ENCODE peak calls at places on chromosome 5, in four cellular contexts. One of them, this sample, is unnamed.
A peak's percentile ranks its signal among the peaks of the same experiment; 100 is the strongest.

GRCh38 chr5:75167345-75167744 is 69.3 kb downstream of the ANKRD31 start:
- DNase-seq in CD8-positive, alpha-beta T cell: no peak
- DNase-seq in heart left ventricle: no peak
- DNase-seq in right lobe of liver: no peak
- DNase-seq in this sample: no peak

GRCh38 chr5:1565737-1566734 is 42.3 kb upstream of the LPCAT1 start:
- DNase-seq in CD8-positive, alpha-beta T cell: no peak
- DNase-seq in heart left ventricle: no peak
- DNase-seq in right lobe of liver: peak; percentile 45
- DNase-seq in this sample: no peak

GRCh38 chr5:136242136-136242535 is 49.2 kb upstream of the SMIM32 start:
- DNase-seq in right lobe of liver: no peak
- DNase-seq in CD8-positive, alpha-beta T cell: no peak
- DNase-seq in heart left ventricle: no peak
- DNase-seq in this sample: no peak

GRCh38 chr5:138186002-138186447 is 7.1 kb downstream of the KIF20A start:
- DNase-seq in CD8-positive, alpha-beta T cell: no peak
- DNase-seq in heart left ventricle: no peak
- DNase-seq in right lobe of liver: no peak
- DNase-seq in this sample: no peak

GRCh38 chr5:173581408-173582197 is 34.8 kb downstream of the BOD1 start:
- DNase-seq in CD8-positive, alpha-beta T cell: peak; percentile 24
- DNase-seq in heart left ventricle: no peak
- DNase-seq in right lobe of liver: no peak
- DNase-seq in this sample: no peak

GRCh38 chr5:763998-764781 is 20.3 kb downstream of the ZDHHC11B start:
- DNase-seq in CD8-positive, alpha-beta T cell: no peak
- DNase-seq in heart left ventricle: peak; percentile 24
- DNase-seq in right lobe of liver: peak; percentile 43
- DNase-seq in this sample: no peak

GRCh38 chr5:151286246-151286645 is 17.3 kb downstream of the SLC36A3 start:
- DNase-seq in right lobe of liver: no peak
- DNase-seq in CD8-positive, alpha-beta T cell: no peak
- DNase-seq in heart left ventricle: no peak
- DNase-seq in this sample: no peak

GRCh38 chr5:66675369-66675768 is 79.2 kb downstream of the MAST4 start:
- DNase-seq in CD8-positive, alpha-beta T cell: no peak
- DNase-seq in right lobe of liver: no peak
- DNase-seq in heart left ventricle: no peak
- DNase-seq in this sample: no peak

GRCh38 chr5:138339086-138339456 is 1.0 kb downstream of the FAM53C start:
- DNase-seq in right lobe of liver: no peak
- DNase-seq in CD8-positive, alpha-beta T cell: no peak
- DNase-seq in heart left ventricle: no peak
- DNase-seq in this sample: no peak

GRCh38 chr5:59103303-59103702 is 520.4 kb downstream of the RAB3C start:
- DNase-seq in CD8-positive, alpha-beta T cell: no peak
- DNase-seq in heart left ventricle: no peak
- DNase-seq in right lobe of liver: no peak
- DNase-seq in this sample: no peak

GRCh38 chr5:43601454-43602260 is 1.3 kb upstream of the NNT start:
- DNase-seq in heart left ventricle: no peak
- DNase-seq in right lobe of liver: no peak
- DNase-seq in CD8-positive, alpha-beta T cell: no peak
- DNase-seq in this sample: no peak

GRCh38 chr5:53790026-53790425 is 229.6 kb downstream of the NDUFS4 start:
- DNase-seq in heart left ventricle: no peak
- DNase-seq in CD8-positive, alpha-beta T cell: no peak
- DNase-seq in right lobe of liver: no peak
- DNase-seq in this sample: no peak

GRCh38 chr5:7886849-7887460 is 18.0 kb downstream of the MTRR start:
- DNase-seq in heart left ventricle: no peak
- DNase-seq in right lobe of liver: no peak
- DNase-seq in CD8-positive, alpha-beta T cell: no peak
- DNase-seq in this sample: no peak

GRCh38 chr5:135714126-135714894 is 120.2 kb upstream of the SLC25A48 start:
- DNase-seq in heart left ventricle: no peak
- DNase-seq in CD8-positive, alpha-beta T cell: no peak
- DNase-seq in right lobe of liver: no peak
- DNase-seq in this sample: no peak

GRCh38 chr5:40622463-40623252 is 57.1 kb upstream of the PTGER4 start:
- DNase-seq in heart left ventricle: no peak
- DNase-seq in right lobe of liver: no peak
- DNase-seq in CD8-positive, alpha-beta T cell: no peak
- DNase-seq in this sample: no peak

GRCh38 chr5:69517763-69518212 is 25.2 kb downstream of the OCLN start:
- DNase-seq in CD8-positive, alpha-beta T cell: no peak
- DNase-seq in right lobe of liver: no peak
- DNase-seq in heart left ventricle: no peak
- DNase-seq in this sample: no peak

GRCh38 chr5:137734962-137735530 is 843 bp downstream of the KLHL3 start:
- DNase-seq in right lobe of liver: peak; percentile 51
- DNase-seq in CD8-positive, alpha-beta T cell: no peak
- DNase-seq in heart left ventricle: peak; percentile 38
- DNase-seq in this sample: peak; percentile 55

GRCh38 chr5:161471551-161471950 is 75.0 kb downstream of the GABRB2 start:
- DNase-seq in right lobe of liver: no peak
- DNase-seq in heart left ventricle: no peak
- DNase-seq in CD8-positive, alpha-beta T cell: no peak
- DNase-seq in this sample: no peak

GRCh38 chr5:40983781-40984180 is 74.5 kb downstream of the C7 start:
- DNase-seq in CD8-positive, alpha-beta T cell: no peak
- DNase-seq in heart left ventricle: no peak
- DNase-seq in right lobe of liver: no peak
- DNase-seq in this sample: no peak

GRCh38 chr5:72842816-72843215 is 26.4 kb downstream of the TNPO1 start:
- DNase-seq in heart left ventricle: no peak
- DNase-seq in right lobe of liver: no peak
- DNase-seq in CD8-positive, alpha-beta T cell: no peak
- DNase-seq in this sample: no peak

GRCh38 chr5:94618029-94618492 is 343 bp downstream of the KIAA0825 start:
- DNase-seq in right lobe of liver: peak; percentile 73
- DNase-seq in CD8-positive, alpha-beta T cell: no peak
- DNase-seq in heart left ventricle: peak; percentile 66
- DNase-seq in this sample: peak; percentile 45

GRCh38 chr5:77921369-77921768 is 145.2 kb upstream of the TBCA start:
- DNase-seq in right lobe of liver: no peak
- DNase-seq in heart left ventricle: no peak
- DNase-seq in CD8-positive, alpha-beta T cell: no peak
- DNase-seq in this sample: no peak

GRCh38 chr5:125696762-125697161 is 726.4 kb upstream of the GRAMD2B start:
- DNase-seq in CD8-positive, alpha-beta T cell: no peak
- DNase-seq in heart left ventricle: no peak
- DNase-seq in right lobe of liver: no peak
- DNase-seq in this sample: no peak

GRCh38 chr5:125703616-125704015 is 719.6 kb upstream of the GRAMD2B start:
- DNase-seq in CD8-positive, alpha-beta T cell: no peak
- DNase-seq in heart left ventricle: no peak
- DNase-seq in right lobe of liver: no peak
- DNase-seq in this sample: no peak

GRCh38 chr5:125699860-125700259 is 723.3 kb upstream of the GRAMD2B start:
- DNase-seq in heart left ventricle: no peak
- DNase-seq in CD8-positive, alpha-beta T cell: no peak
- DNase-seq in right lobe of liver: no peak
- DNase-seq in this sample: no peak

GRCh38 chr5:125698420-125698819 is 724.8 kb upstream of the GRAMD2B start:
- DNase-seq in right lobe of liver: no peak
- DNase-seq in heart left ventricle: no peak
- DNase-seq in CD8-positive, alpha-beta T cell: no peak
- DNase-seq in this sample: no peak

DNA sequence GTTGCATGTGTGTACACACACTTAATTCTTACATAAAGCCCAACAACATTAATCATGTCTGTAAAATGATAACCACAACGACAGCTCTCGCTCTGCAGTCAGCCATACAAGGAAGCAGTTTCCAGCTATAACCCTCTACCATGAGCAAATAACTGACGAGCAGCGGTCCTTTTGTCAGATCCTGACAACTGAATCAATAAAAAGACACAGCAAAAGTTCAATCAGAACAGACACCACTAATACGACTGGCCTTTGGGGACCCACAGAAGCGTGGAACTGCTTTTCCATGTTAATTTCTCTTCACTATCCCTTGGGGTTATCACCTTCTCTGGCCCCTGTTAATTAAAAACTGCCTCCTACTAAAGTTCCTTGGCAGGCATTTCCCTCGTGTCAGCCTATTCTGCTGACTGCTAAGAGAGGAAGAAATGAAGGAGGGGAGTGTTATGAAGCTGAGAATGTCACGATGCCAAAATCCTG is 722.8 kb upstream of the GRAMD2B start:
- DNase-seq in CD8-positive, alpha-beta T cell: no peak
- DNase-seq in heart left ventricle: no peak
- DNase-seq in right lobe of liver: no peak
- DNase-seq in this sample: no peak
- H3K27ac ChIP-seq in CD8-positive, alpha-beta T cell: no peak overlapping the region
- H3K27ac ChIP-seq in heart left ventricle: no peak overlapping the region
- H3K27ac ChIP-seq in right lobe of liver: no peak overlapping the region
- H3K27ac ChIP-seq in this sample: no peak overlapping the region

DNA sequence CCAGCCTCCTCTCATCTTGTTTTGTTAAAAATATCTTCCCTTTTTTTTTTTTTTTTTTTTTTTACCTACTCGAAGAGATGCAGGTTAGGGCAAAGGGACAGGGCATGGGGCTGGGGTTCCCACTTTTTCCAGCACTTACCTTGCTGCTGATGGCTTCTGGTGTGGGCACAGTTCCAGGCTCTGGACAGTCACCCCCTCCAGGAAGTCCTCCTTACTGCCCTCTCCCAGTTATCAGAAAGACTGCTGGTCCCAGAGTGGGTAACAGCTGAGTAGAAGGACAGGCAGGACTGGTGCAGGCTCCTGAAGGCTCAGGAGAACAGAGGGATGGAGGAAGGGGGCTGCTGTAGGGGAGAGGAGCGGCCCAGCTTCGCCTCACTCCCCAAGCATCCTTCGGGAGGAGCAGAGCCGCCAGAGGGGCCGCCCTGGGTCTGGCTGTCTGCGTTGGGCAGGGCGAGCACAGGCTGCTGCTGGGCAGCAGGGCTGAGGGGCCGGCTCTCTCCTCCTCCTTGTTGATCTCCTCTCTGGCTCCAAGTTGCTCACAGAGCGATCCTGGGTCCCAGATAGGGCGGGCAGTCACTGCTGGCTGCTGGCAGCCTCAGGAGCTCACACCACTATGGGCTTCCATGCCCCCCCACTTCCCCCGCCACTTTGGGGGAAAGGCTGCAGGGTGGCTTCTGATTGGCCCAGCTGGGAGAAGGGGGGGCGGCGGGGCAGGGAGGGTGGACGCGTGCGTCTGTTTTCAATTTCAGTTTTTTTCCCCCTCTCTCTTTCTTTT is at the start of gene PDGFRB:
- DNase-seq in CD8-positive, alpha-beta T cell: peak; percentile 41
- DNase-seq in right lobe of liver: no peak
- DNase-seq in heart left ventricle: peak; percentile 94
- DNase-seq in this sample: peak; percentile 91
- TF ChIP-seq CTCF in CD8-positive, alpha-beta T cell: no peak
- TF ChIP-seq CTCF in right lobe of liver: no peak
- TF ChIP-seq CTCF in heart left ventricle: no peak
- TF ChIP-seq CTCF in this sample: no peak

DNA sequence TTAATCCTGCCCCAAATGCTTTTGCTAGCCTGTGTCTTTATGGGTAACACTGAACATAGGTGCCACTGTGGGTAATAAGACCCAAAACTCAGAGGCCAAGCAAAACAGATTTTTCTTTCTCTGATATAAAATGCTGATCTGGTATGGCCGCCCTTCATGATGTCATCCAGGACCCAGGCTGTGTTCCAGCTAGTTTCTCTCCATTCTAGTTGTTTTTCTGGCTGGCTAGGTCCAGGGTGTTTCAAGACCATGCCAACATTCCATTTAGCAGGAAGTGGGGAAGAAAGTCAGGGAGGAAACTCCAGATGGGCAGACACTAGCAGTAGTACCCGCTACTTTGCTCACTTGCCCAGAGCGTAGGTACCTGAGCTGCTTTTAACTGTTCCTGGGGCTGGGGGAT is 183.9 kb upstream of the OTULINL start:
- DNase-seq in CD8-positive, alpha-beta T cell: no peak
- DNase-seq in heart left ventricle: no peak
- DNase-seq in right lobe of liver: no peak
- DNase-seq in this sample: no peak
- H3K36me3 ChIP-seq in CD8-positive, alpha-beta T cell: no peaks in the 10 kb centered on the region
- H3K36me3 ChIP-seq in heart left ventricle: no peaks in the 10 kb centered on the region
- H3K36me3 ChIP-seq in right lobe of liver: no peaks in the 10 kb centered on the region
- H3K36me3 ChIP-seq in this sample: peaks cover 78% of the 10 kb centered on the region

GRCh38 chr5:149750596-149750995 is 20.5 kb downstream of the PPARGC1B start:
- DNase-seq in right lobe of liver: peak; percentile 66
- DNase-seq in CD8-positive, alpha-beta T cell: no peak
- DNase-seq in heart left ventricle: peak; percentile 39
- DNase-seq in this sample: no peak
- H3K27ac ChIP-seq in right lobe of liver: no peak overlapping the region
- H3K27ac ChIP-seq in CD8-positive, alpha-beta T cell: no peak overlapping the region
- H3K27ac ChIP-seq in heart left ventricle: no peak overlapping the region
- H3K27ac ChIP-seq in this sample: peak overlapping the region; percentile 8

GRCh38 chr5:117072439-117072838 is 497.8 kb upstream of the SEMA6A start:
- DNase-seq in CD8-positive, alpha-beta T cell: no peak
- DNase-seq in right lobe of liver: no peak
- DNase-seq in heart left ventricle: no peak
- DNase-seq in this sample: no peak

DNA sequence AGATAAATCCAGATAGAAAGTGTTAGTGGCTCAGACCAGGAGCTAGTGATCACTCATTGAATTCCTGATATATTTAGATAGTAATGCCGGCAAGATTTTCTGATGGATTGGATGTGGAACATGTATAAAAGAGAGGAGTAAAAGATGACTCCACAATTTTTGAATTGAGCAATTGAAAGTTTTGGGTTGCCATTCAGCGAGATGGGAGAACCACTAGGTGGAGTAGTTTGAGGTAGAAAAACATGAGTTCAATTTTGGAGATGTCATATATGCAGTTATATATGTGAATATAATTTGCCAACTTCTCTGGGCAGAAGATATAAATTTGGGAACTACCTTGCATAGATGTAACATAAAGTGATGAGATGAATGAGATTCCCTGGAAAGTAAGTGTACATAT is 502.5 kb upstream of the SEMA6A start:
- DNase-seq in heart left ventricle: no peak
- DNase-seq in CD8-positive, alpha-beta T cell: no peak
- DNase-seq in right lobe of liver: no peak
- DNase-seq in this sample: no peak
- TF ChIP-seq CTCF in heart left ventricle: no peak
- TF ChIP-seq CTCF in CD8-positive, alpha-beta T cell: no peak
- TF ChIP-seq CTCF in right lobe of liver: no peak
- TF ChIP-seq CTCF in this sample: peak; percentile 54

This sample was measured in heart right ventricle.